ENCODE peak calls at places on chromosome 20, in nine cellular contexts. E is spleen, X is sigmoid colon, A is upper lobe of left lung, Y is K562, Q is suprapubic skin, H is HepG2, S is HCT116, T is endothelial cell of umbilical vein. B is an unnamed sample. For H3K4me1, the result is how much of the 10 kb centered on the place peaks cover.

GRCh38 chr20:37519508-37520416 is 1.3 kb upstream of the NNAT start:
- DNase-seq in S (no peak), E (no peak), H (peak), Q (no peak), T (peak), X (peak), Y (peak), A (peak), B (no peak)

GRCh38 chr20:18989736-18990474 is 176.3 kb downstream of the SCP2D1 start:
- DNase-seq in X (peak), E (no peak), T (no peak), S (no peak), H (no peak), A (no peak), Y (no peak), Q (no peak), B (no peak)

GRCh38 chr20:41098703-41099250 is 38.6 kb upstream of the PLCG1 start:
- DNase-seq in X (no peak), S (no peak), T (no peak), Q (no peak), Y (no peak), H (no peak), E (no peak), A (no peak), B (no peak)

GRCh38 chr20:25077610-25078169 is 4.3 kb downstream of the VSX1 start:
- DNase-seq in X (peak), E (peak), A (peak), Y (no peak), S (no peak), H (peak), T (no peak), Q (no peak), B (no peak)

GRCh38 chr20:9628166-9628565 is 113.8 kb downstream of the LAMP5 start:
- DNase-seq in X (no peak), H (no peak), A (no peak), Y (no peak), S (no peak), Q (no peak), E (no peak), T (no peak), B (no peak)

GRCh38 chr20:63783970-63784369 is 44.4 kb downstream of the SLC2A4RG start:
- DNase-seq in S (no peak), E (no peak), H (no peak), A (no peak), Q (no peak), Y (no peak), T (no peak), X (no peak), B (no peak)

GRCh38 chr20:3995067-3995748 is 20.1 kb downstream of the RNF24 start:
- DNase-seq in H (no peak), S (no peak), E (no peak), A (no peak), X (no peak), Y (peak), T (no peak), Q (no peak), B (no peak)

GRCh38 chr20:25360631-25361286 is 29.9 kb downstream of the ABHD12 start:
- DNase-seq in Y (no peak), S (no peak), A (no peak), Q (no peak), H (no peak), E (no peak), X (no peak), T (peak), B (no peak)

GRCh38 chr20:10715035-10715434 is 41.2 kb upstream of the JAG1 start:
- DNase-seq in Y (no peak), X (no peak), S (no peak), H (peak), E (no peak), Q (no peak), T (peak), A (no peak), B (no peak)

GRCh38 chr20:3071610-3072529 is at the start of gene OXT:
- DNase-seq in T (peak), Y (no peak), S (no peak), Q (no peak), X (no peak), H (no peak), E (peak), A (peak), B (no peak)

GRCh38 chr20:47610945-47611250 is 109.2 kb downstream of the NCOA3 start:
- DNase-seq in X (no peak), T (no peak), Q (no peak), A (no peak), Y (no peak), S (no peak), H (no peak), E (no peak), B (no peak)
- H3K4me1 ChIP-seq in X (under half), T (under half), Q (under half), A (under half), Y (half or more), S (under half), H (under half), E (half or more), B (under half)

GRCh38 chr20:48286571-48287551 is 501.6 kb upstream of the SULF2 start:
- DNase-seq in T (peak), E (no peak), H (peak), S (no peak), Y (no peak), Q (no peak), A (no peak), X (no peak), B (no peak)
- TF ChIP-seq POLR2AphosphoS5 in T (no peak), E (no peak), H (no peak), S (no peak), Y (no peak), Q (no peak), A (no peak), X (no peak), B (no peak)

GRCh38 chr20:51359947-51360346 is 182.6 kb downstream of the NFATC2 start:
- DNase-seq in H (no peak), Q (no peak), A (no peak), T (no peak), X (no peak), E (no peak), S (no peak), Y (no peak), B (no peak)

GRCh38 chr20:51362254-51362653 is 180.3 kb downstream of the NFATC2 start:
- DNase-seq in Q (no peak), S (no peak), H (no peak), X (no peak), E (peak), Y (no peak), T (no peak), A (no peak), B (no peak)

GRCh38 chr20:51359401-51359800 is 183.1 kb downstream of the NFATC2 start:
- DNase-seq in H (no peak), A (no peak), T (no peak), X (no peak), Q (no peak), E (no peak), S (no peak), Y (no peak), B (no peak)

GRCh38 chr20:51360451-51361230 is 181.9 kb downstream of the NFATC2 start:
- DNase-seq in Q (no peak), X (peak), Y (no peak), T (peak), A (no peak), S (peak), E (peak), H (no peak), B (no peak)

DNA sequence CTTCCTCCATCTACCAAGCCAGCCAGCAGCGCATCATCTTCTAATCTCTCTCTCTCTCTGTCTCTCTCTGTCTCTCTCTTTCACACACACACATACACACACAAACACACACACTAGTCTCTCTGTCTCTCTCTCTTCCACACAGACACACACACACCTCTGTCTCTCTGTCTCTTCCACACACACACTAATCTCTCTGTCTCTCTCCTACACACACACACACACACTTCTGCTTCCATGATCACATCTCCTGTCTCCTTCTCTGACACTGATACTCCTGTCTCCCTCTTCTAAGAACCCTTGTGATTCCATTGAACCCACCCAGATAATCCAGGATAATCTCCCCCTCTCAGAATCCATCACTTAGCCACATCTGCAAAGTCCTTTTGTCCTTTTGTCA is 181.3 kb downstream of the NFATC2 start:
- DNase-seq in A (no peak), H (no peak), Y (no peak), S (no peak), Q (no peak), X (no peak), T (no peak), E (no peak), B (no peak)
- H3K27ac ChIP-seq in A (no peak), H (no peak), Y (no peak), S (no peak), Q (no peak), X (no peak), T (peak), E (no peak), B (no peak)

GRCh38 chr20:32742322-32743236 is 688 bp downstream of the COMMD7 start:
- DNase-seq in T (no peak), A (no peak), E (peak), S (no peak), H (no peak), Q (peak), Y (no peak), X (peak), B (no peak)
- H3K4me1 ChIP-seq in T (under half), A (under half), E (under half), S (under half), H (half or more), Q (under half), Y (under half), X (under half), B (under half)

GRCh38 chr20:44203161-44203560 is 7.4 kb downstream of the OSER1 start:
- DNase-seq in E (no peak), Y (no peak), T (no peak), Q (no peak), X (no peak), S (no peak), A (no peak), H (no peak), B (no peak)
- TF ChIP-seq POLR2AphosphoS5 in E (no peak), Y (no peak), T (no peak), Q (no peak), X (no peak), S (no peak), A (no peak), H (no peak), B (peak)

DNA sequence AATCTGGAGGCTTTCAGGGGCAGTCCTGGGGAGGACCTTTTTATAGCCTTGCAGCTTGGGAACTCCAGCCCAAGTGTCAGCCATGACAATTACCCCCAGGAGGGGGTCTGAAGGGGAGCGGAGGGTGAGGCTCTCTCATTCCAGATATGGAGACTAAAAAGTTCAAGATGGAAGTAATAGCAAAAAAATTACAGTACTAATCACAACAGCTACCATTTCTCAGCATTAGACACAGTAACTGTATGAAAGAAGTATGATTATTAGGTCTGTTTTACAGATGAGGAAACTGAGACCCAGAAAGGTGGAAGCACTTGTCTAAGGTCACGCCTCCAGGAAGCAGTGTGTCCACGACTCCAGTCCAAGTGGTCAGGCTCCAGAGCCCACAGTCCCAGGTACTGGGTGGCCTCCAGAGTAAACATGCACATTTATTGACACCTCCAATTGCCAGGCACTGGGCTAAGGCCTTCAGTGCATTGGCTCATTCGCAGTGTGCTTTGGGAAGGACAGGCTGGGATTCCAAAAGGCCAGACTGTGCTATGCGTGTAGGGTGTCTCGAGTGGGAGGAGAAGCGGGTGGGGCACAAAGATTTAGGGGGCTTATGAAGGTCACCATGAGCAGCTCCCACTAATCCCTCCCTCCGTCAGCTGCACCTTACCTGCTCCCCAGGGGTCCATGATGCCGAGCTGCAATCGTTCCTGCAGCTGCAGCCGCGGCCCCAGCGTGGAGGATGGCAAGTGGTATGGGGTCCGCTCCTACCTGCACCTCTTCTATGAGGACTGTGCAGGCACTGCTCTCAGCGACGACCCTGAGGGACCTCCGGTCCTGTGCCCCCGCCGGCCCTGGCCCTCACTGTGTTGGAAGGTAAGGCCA is 2.3 kb downstream of the NRSN2 start:
- DNase-seq in A (no peak), S (no peak), Y (no peak), X (no peak), H (no peak), E (no peak), Q (no peak), T (no peak), B (no peak)
- H3K27ac ChIP-seq in A (peak), S (peak), Y (peak), X (peak), H (peak), E (no peak), Q (no peak), T (no peak), B (peak)

DNA sequence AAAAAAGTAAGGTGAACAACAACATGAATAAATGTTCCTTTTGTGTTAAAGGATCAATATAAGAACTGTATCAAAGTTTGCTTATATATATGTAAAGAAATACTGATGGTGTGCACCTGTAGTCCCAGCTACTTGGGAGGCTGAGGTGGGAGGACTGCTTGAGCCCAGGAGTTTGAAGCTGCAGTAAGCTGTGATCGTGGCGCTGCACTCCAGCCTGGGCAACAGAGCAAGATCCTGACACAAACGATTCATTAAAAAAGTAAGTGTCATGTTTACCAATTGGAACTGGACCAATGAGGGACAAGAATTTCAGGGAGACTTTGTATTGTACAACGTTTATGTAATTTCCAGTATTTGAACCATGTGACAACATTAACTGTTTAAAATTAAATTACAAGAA is 5.0 kb upstream of the PHF20 start:
- DNase-seq in A (no peak), X (no peak), S (no peak), E (no peak), T (no peak), Y (no peak), Q (no peak), H (no peak), B (no peak)
- H3K4me1 ChIP-seq in A (under half), X (under half), S (under half), E (half or more), T (under half), Y (under half), Q (under half), H (half or more), B (under half)

GRCh38 chr20:32191422-32191821 is 16.1 kb downstream of the PLAGL2 start:
- DNase-seq in S (no peak), E (no peak), A (no peak), X (no peak), T (no peak), Y (no peak), Q (no peak), H (no peak), B (no peak)

GRCh38 chr20:32192698-32193097 is 14.8 kb downstream of the PLAGL2 start:
- DNase-seq in A (peak), S (no peak), H (no peak), E (no peak), X (no peak), Y (no peak), Q (no peak), T (peak), B (no peak)

GRCh38 chr20:32190608-32191415 is 16.7 kb downstream of the PLAGL2 start:
- DNase-seq in Q (no peak), Y (no peak), E (no peak), A (no peak), X (no peak), S (no peak), T (peak), H (no peak), B (no peak)

GRCh38 chr20:32189691-32190607 is 17.6 kb downstream of the PLAGL2 start:
- DNase-seq in Y (no peak), H (no peak), A (peak), T (peak), S (no peak), Q (peak), X (peak), E (peak), B (no peak)

GRCh38 chr20:32191873-32192272 is 15.7 kb downstream of the PLAGL2 start:
- DNase-seq in Y (no peak), X (no peak), A (no peak), Q (no peak), E (no peak), H (no peak), T (no peak), S (no peak), B (no peak)
- TF ChIP-seq POLR2AphosphoS5 in Y (no peak), X (no peak), A (no peak), Q (no peak), E (no peak), H (no peak), T (no peak), S (no peak), B (no peak)

DNA sequence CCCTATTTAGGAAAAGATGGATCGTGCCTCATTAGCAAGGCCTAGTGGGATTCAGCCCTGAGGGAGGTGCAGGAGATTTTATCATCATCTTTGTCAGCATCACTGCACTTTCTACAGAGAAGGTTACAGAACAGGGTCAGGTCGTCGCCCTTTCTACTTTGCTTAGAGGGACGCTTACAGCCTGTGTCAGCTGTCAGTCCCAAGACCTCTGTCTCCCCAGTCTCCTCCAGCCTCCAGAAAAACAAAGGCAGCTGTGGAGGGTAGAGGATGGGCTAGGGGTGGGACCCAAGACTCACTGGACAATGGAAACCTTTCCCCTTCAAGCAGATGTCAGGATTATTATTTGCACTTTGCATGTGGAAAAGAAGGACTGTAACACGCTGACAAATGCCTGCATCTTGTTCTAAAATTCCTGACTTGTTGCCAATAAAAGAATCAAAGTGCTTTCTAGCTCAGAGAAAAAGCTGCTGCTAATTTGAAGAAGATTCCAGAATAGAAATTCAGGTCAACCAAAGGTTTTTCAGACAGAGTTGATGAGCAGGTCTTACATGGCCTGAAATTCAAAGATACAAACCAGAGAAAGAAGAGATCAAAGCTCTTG is 58.7 kb downstream of the SNX5 start:
- DNase-seq in Y (no peak), X (peak), T (no peak), S (no peak), A (no peak), H (no peak), E (no peak), Q (no peak), B (no peak)
- H3K27ac ChIP-seq in Y (peak), X (peak), T (no peak), S (no peak), A (peak), H (no peak), E (peak), Q (no peak), B (peak)

DNA sequence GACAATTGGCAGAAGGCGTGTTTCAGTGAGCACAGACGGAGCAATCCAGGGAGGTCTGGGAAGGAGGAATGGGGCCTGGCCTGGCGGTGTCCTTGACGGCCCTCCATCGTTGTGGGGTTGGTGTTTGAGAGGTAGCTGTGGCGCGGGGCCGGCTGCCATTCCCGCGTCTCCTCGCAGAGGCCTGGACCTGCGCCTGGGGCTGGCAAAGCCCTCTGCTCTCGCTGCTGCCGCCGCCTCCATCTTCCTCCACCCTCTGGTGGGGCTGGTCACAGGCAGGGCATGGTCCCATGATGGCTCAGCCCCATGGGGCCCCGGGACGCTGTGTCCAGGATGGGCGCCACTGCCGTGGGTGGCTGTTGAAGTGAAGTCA is 7.6 kb downstream of the OSBPL2 start:
- DNase-seq in A (no peak), S (no peak), T (no peak), Q (no peak), Y (no peak), X (no peak), H (no peak), E (no peak), B (no peak)
- H3K4me1 ChIP-seq in A (under half), S (under half), T (under half), Q (half or more), Y (under half), X (under half), H (half or more), E (half or more), B (under half)